ENCODE peak calls at places on chromosomes 4 and X, in nine cellular contexts. B is AG10803, A is body of pancreas, F is left ventricle myocardium inferior, P is K562, Y is dorsolateral prefrontal cortex, L is hepatocyte, Z is pancreas, W is fibroblast of mammary gland. T is an unnamed sample.

GRCh38 chr4:54382623-54383022 is 153.5 kb downstream of the PDGFRA start:
- DNase-seq in L (no peak), P (no peak), Y (no peak), B (no peak), W (no peak), A (no peak), Z (no peak), F (no peak), T (no peak)

GRCh38 chr4:186725422-186726149 is 1.9 kb upstream of the FAT1 start:
- DNase-seq in L (peak), P (peak), Y (peak), Z (peak), B (peak), F (peak), W (peak), A (peak), T (peak)

GRCh38 chrX:148051973-148052372 is 70.8 kb downstream of the FMR1NB start:
- DNase-seq in P (no peak), A (no peak), F (no peak), L (no peak), Z (no peak), B (no peak), W (no peak), Y (peak), T (no peak)

GRCh38 chrX:134670241-134670811 is 12.1 kb upstream of the PLAC1 start:
- DNase-seq in B (peak), P (no peak), W (peak), A (peak), Z (peak), F (no peak), Y (no peak), L (peak), T (no peak)

GRCh38 chr4:120964596-120964995 is 42.1 kb upstream of the PRDM5 start:
- DNase-seq in A (no peak), P (no peak), Y (no peak), B (no peak), W (no peak), L (no peak), Z (no peak), F (no peak), T (no peak)

GRCh38 chrX:130719399-130719798 is 183.6 kb downstream of the ENOX2 start:
- DNase-seq in Y (no peak), W (no peak), Z (no peak), F (no peak), L (no peak), B (no peak), A (no peak), P (no peak), T (no peak)

GRCh38 chr4:155403886-155404285 is 27.1 kb upstream of the MAP9 start:
- DNase-seq in A (no peak), Z (no peak), B (peak), Y (no peak), P (no peak), F (no peak), W (peak), L (peak), T (no peak)

GRCh38 chr4:87848622-87849351 is 16.0 kb downstream of the MEPE start:
- DNase-seq in F (peak), B (peak), P (peak), Z (no peak), L (peak), Y (peak), A (peak), W (peak), T (peak)

GRCh38 chrX:104254442-104255115 is at the start of gene ESX1:
- DNase-seq in P (no peak), W (peak), F (no peak), L (no peak), B (peak), Y (no peak), A (no peak), Z (no peak), T (no peak)

GRCh38 chr4:52173470-52174055 is 122.5 kb downstream of the SPATA18 start:
- DNase-seq in A (no peak), Z (no peak), P (no peak), L (no peak), W (peak), F (peak), Y (no peak), B (peak), T (peak)

GRCh38 chr4:173272314-173272713 is 61.8 kb downstream of the HMGB2 start:
- DNase-seq in B (no peak), Y (no peak), A (no peak), F (no peak), P (no peak), W (no peak), L (no peak), Z (no peak), T (no peak)

GRCh38 chr4:47109379-47109778 is 78.0 kb downstream of the GABRB1 start:
- DNase-seq in Y (no peak), W (no peak), F (no peak), Z (no peak), L (no peak), B (no peak), P (no peak), A (no peak), T (no peak)

GRCh38 chr4:186651181-186651603 is 72.5 kb downstream of the FAT1 start:
- DNase-seq in B (no peak), F (no peak), W (no peak), L (no peak), Y (no peak), P (no peak), A (no peak), Z (no peak), T (no peak)

GRCh38 chrX:130836447-130836846 is 66.6 kb downstream of the ENOX2 start:
- DNase-seq in A (peak), Z (no peak), W (no peak), P (peak), B (no peak), F (no peak), Y (no peak), L (peak), T (no peak)

GRCh38 chr4:139873111-139873866 is 207.7 kb downstream of the MGST2 start:
- DNase-seq in F (no peak), B (peak), A (no peak), P (no peak), Z (no peak), W (no peak), Y (no peak), L (no peak), T (no peak)

GRCh38 chr4:142088906-142089305 is 452.5 kb downstream of the IL15 start:
- DNase-seq in Y (no peak), W (peak), P (no peak), A (no peak), B (peak), L (no peak), Z (no peak), F (no peak), T (no peak)

GRCh38 chrX:2137882-2138281 is 362.9 kb downstream of the DHRSX start:
- DNase-seq in Z (no peak), P (no peak), W (no peak), A (no peak), L (no peak), Y (no peak), F (no peak), B (no peak), T (no peak)

GRCh38 chrX:70979136-70979762 is 48.4 kb upstream of the SLC7A3 start:
- DNase-seq in P (peak), L (peak), B (peak), Y (no peak), Z (no peak), F (no peak), W (peak), A (no peak), T (no peak)

GRCh38 chr4:140156529-140157171 is 2.7 kb upstream of the MAML3 start:
- DNase-seq in A (no peak), L (no peak), F (no peak), Z (no peak), W (no peak), Y (no peak), B (peak), P (no peak), T (no peak)

GRCh38 chr4:83850435-83850834 is 314.5 kb downstream of the GPAT3 start:
- DNase-seq in P (no peak), L (no peak), A (no peak), W (peak), Y (no peak), F (no peak), B (peak), Z (no peak), T (no peak)

GRCh38 chrX:17062065-17062464 is 115.6 kb downstream of the REPS2 start:
- DNase-seq in W (no peak), Y (no peak), L (no peak), F (no peak), A (no peak), B (no peak), Z (no peak), P (no peak), T (no peak)

GRCh38 chr4:8917868-8918783 is 46.5 kb upstream of the HMX1 start:
- DNase-seq in W (peak), Z (peak), L (peak), P (peak), Y (peak), F (peak), A (peak), B (peak), T (peak)

GRCh38 chrX:27893211-27893610 is 85.4 kb downstream of the MAGEB10 start:
- DNase-seq in P (no peak), F (no peak), L (no peak), A (no peak), B (no peak), Y (no peak), Z (no peak), W (no peak), T (no peak)

GRCh38 chr4:108109997-108110416 is 58.7 kb downstream of the LEF1 start:
- DNase-seq in F (no peak), W (no peak), B (no peak), Z (no peak), L (no peak), A (no peak), Y (no peak), P (no peak), T (no peak)

GRCh38 chr4:80101768-80102116 is 28.7 kb upstream of the ANTXR2 start:
- DNase-seq in W (peak), F (no peak), Z (no peak), A (no peak), P (no peak), B (no peak), Y (no peak), L (no peak), T (no peak)

GRCh38 chr4:85221606-85222005 is 253.3 kb upstream of the ARHGAP24 start:
- DNase-seq in F (no peak), Z (no peak), W (no peak), Y (no peak), B (no peak), P (no peak), L (no peak), A (no peak), T (no peak)

GRCh38 chr4:182918791-182919302 is 1.7 kb upstream of the DCTD start:
- DNase-seq in F (no peak), W (no peak), Y (no peak), L (no peak), B (no peak), Z (no peak), P (no peak), A (no peak), T (no peak)

GRCh38 chr4:163448541-163449203 is 24.9 kb downstream of the TKTL2 start:
- DNase-seq in Y (no peak), P (no peak), L (no peak), W (peak), F (no peak), Z (no peak), B (peak), A (no peak), T (no peak)

GRCh38 chrX:69031181-69031580 is 134.1 kb downstream of the PJA1 start:
- DNase-seq in L (no peak), F (no peak), A (no peak), Y (no peak), W (peak), B (no peak), P (no peak), Z (no peak), T (no peak)

GRCh38 chr4:8739357-8739756 is 132.3 kb downstream of the HMX1 start:
- DNase-seq in A (no peak), L (no peak), B (no peak), F (no peak), Y (peak), Z (no peak), P (no peak), W (no peak), T (no peak)

GRCh38 chr4:91914176-91914804 is 389.5 kb upstream of the GRID2 start:
- DNase-seq in W (no peak), Z (no peak), B (no peak), P (no peak), F (no peak), L (peak), Y (no peak), A (no peak), T (no peak)

GRCh38 chrX:47540754-47541538 is 20.1 kb upstream of the ARAF start:
- DNase-seq in Z (peak), B (peak), F (peak), L (peak), W (peak), P (peak), Y (peak), A (peak), T (peak)

GRCh38 chr4:87516683-87517082 is 12.5 kb downstream of the SPARCL1 start:
- DNase-seq in L (no peak), W (no peak), Y (no peak), B (no peak), F (no peak), A (no peak), P (no peak), Z (no peak), T (no peak)

GRCh38 chr4:5798447-5798846 is 87.4 kb downstream of the EVC start:
- DNase-seq in Y (no peak), P (no peak), L (no peak), B (peak), F (peak), W (peak), Z (no peak), A (no peak), T (peak)

GRCh38 chr4:16916719-16917337 is 18.4 kb upstream of the LDB2 start:
- DNase-seq in Y (no peak), Z (peak), B (no peak), F (peak), W (peak), L (peak), A (peak), P (peak), T (peak)

GRCh38 chr4:155819066-155819465 is 47.0 kb downstream of the ASIC5 start:
- DNase-seq in P (no peak), F (no peak), Y (no peak), L (no peak), W (no peak), B (no peak), A (no peak), Z (no peak), T (no peak)

GRCh38 chrX:19137064-19137463 is 14.8 kb upstream of the ADGRG2 start:
- DNase-seq in P (no peak), F (no peak), A (no peak), W (peak), Y (no peak), Z (no peak), B (no peak), L (no peak), T (no peak)

DNA sequence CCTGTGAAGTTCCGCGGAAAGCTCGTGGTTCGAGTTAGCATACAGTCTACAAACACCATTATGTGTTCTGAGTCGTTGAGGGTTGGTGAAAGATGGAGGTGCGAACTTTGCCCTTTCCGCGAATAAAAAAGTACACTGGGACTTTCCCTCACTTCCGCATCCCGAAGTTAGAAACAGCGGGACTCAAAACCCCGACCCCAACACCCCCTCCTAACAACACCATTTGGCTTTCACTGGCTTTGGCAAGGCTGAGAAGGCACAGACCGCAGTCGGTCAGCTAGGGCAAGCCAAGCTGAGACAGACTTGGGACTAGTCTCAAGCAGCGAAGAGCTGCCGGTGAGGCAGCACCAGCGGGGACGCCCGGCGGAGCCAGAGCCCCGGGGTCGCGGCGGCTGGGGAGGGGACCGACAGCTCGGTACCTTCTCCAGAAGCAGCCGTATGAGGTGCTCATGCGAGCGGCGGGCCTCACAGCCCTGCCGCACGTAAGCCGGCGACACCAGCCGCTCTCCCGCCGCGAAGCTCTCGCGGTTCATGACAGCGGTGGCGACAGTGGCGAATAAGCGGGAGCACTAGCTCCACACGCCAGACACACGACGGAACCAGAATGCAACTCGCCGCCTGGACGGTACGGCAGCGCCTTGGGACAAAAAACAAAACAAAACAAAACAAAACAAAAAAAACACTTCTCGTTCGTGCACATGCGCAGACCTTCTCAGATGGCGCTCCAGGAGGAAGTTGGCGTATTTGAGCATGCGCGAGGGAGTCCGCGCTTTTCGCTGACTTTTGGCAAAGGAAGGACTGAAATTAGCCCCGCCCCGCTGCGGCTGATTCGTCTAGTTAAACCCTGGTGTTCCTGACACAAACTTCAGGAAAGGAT is at the start of gene SEPSECS:
- DNase-seq in A (peak), Z (peak), Y (peak), B (peak), F (peak), L (peak), W (peak), P (peak), T (peak)
- TF ChIP-seq CTCF in A (no peak), Z (no peak), Y (peak), B (no peak), F (no peak), L (no peak), W (no peak), P (no peak), T (no peak)

GRCh38 chr4:147826288-147826646 is 94.4 kb downstream of the ARHGAP10 start:
- DNase-seq in B (no peak), A (peak), W (no peak), F (no peak), Z (peak), Y (no peak), L (no peak), P (no peak), T (no peak)
- H3K4me3 ChIP-seq in B (no peak), A (no peak), W (no peak), F (peak), Z (no peak), Y (no peak), L (no peak), P (no peak), T (no peak)

GRCh38 chrX:78625292-78625909 is 33.7 kb downstream of the RTL3 start:
- DNase-seq in Y (no peak), F (no peak), Z (no peak), B (no peak), P (no peak), A (no peak), W (no peak), L (no peak), T (no peak)
- TF ChIP-seq CTCF in Y (no peak), F (no peak), Z (no peak), B (no peak), P (no peak), A (no peak), W (no peak), L (no peak), T (no peak)

GRCh38 chr4:181213562-181213961 is 1029.6 kb upstream of the TENM3 start:
- DNase-seq in Z (no peak), A (no peak), P (no peak), W (no peak), B (peak), Y (no peak), L (no peak), F (no peak), T (no peak)
- H3K4me3 ChIP-seq in Z (no peak), A (no peak), P (no peak), W (no peak), B (no peak), Y (no peak), L (no peak), F (no peak), T (no peak)